ENCODE peak calls at places on chromosome 10, in nine cellular contexts. A, D, E, W, F, X, N, Z and U are unnamed samples.

GRCh38 chr10:122561212-122561611 is 658 bp downstream of the DMBT1 start:
- DNase-seq in A (peak; percentile 61), D (no peak), E (no peak), W (no peak), F (no peak), X (peak; percentile 70), N (no peak), Z (no peak), U (no peak)

GRCh38 chr10:122999347-122999746 is 9.2 kb downstream of the IKZF5 start:
- DNase-seq in A (no peak), D (peak; percentile 25), E (no peak), W (no peak), F (no peak), X (peak; percentile 46), N (no peak), Z (no peak), U (peak; percentile 16)

GRCh38 chr10:117640406-117640805 is 97.9 kb downstream of the EMX2 start:
- DNase-seq in A (no peak), D (no peak), E (no peak), W (no peak), F (no peak), X (no peak), N (no peak), Z (no peak), U (no peak)

GRCh38 chr10:113131611-113132330 is 181.7 kb downstream of the TCF7L2 start:
- DNase-seq in A (no peak), D (no peak), E (no peak), W (peak; percentile 35), F (no peak), X (peak; percentile 51), N (no peak), Z (no peak), U (peak; percentile 79)

GRCh38 chr10:44828515-44829142 is 82.5 kb upstream of the TMEM72 start:
- DNase-seq in A (no peak), D (no peak), E (no peak), W (no peak), F (no peak), X (no peak), N (peak; percentile 20), Z (no peak), U (no peak)

GRCh38 chr10:59085641-59086502 is 90.6 kb upstream of the PHYHIPL start:
- DNase-seq in A (no peak), D (no peak), E (no peak), W (no peak), F (no peak), X (no peak), N (no peak), Z (no peak), U (no peak)

GRCh38 chr10:667096-667495 is 22.4 kb downstream of the DIP2C start:
- DNase-seq in A (no peak), D (no peak), E (no peak), W (no peak), F (no peak), X (no peak), N (no peak), Z (no peak), U (no peak)

GRCh38 chr10:128468462-128468861 is 342.2 kb upstream of the MKI67 start:
- DNase-seq in A (no peak), D (peak; percentile 45), E (no peak), W (no peak), F (no peak), X (no peak), N (no peak), Z (no peak), U (no peak)

GRCh38 chr10:28291881-28292297 is 11.0 kb downstream of the MPP7 start:
- DNase-seq in A (no peak), D (no peak), E (no peak), W (no peak), F (no peak), X (peak; percentile 92), N (no peak), Z (peak; percentile 53), U (peak; percentile 82)

GRCh38 chr10:89283174-89283987 is 18.5 kb upstream of the IFIT2 start:
- DNase-seq in A (peak; percentile 88), D (no peak), E (no peak), W (peak; percentile 35), F (no peak), X (no peak), N (no peak), Z (no peak), U (no peak)

GRCh38 chr10:52280051-52280450 is 34.0 kb upstream of the DKK1 start:
- DNase-seq in A (no peak), D (no peak), E (no peak), W (no peak), F (no peak), X (no peak), N (no peak), Z (no peak), U (no peak)

GRCh38 chr10:77840636-77841035 is 85.9 kb downstream of the DLG5 start:
- DNase-seq in A (no peak), D (no peak), E (no peak), W (no peak), F (no peak), X (no peak), N (no peak), Z (no peak), U (no peak)

GRCh38 chr10:31143331-31143935 is 111.8 kb upstream of the ZNF438 start:
- DNase-seq in A (no peak), D (no peak), E (no peak), W (no peak), F (no peak), X (no peak), N (no peak), Z (no peak), U (no peak)

GRCh38 chr10:93826355-93826754 is 67.4 kb upstream of the SLC35G1 start:
- DNase-seq in A (no peak), D (no peak), E (no peak), W (no peak), F (no peak), X (no peak), N (peak; percentile 26), Z (no peak), U (no peak)

GRCh38 chr10:32190890-32191491 is 134.8 kb upstream of the KIF5B start:
- DNase-seq in A (peak; percentile 39), D (peak; percentile 23), E (no peak), W (peak; percentile 65), F (no peak), X (peak; percentile 39), N (peak; percentile 56), Z (no peak), U (peak; percentile 56)

GRCh38 chr10:76736392-76736791 is 901.2 kb downstream of the KCNMA1 start:
- DNase-seq in A (no peak), D (no peak), E (no peak), W (no peak), F (no peak), X (peak; percentile 1), N (no peak), Z (no peak), U (no peak)

GRCh38 chr10:3127921-3128320 is 44.7 kb downstream of the PITRM1 start:
- DNase-seq in A (no peak), D (no peak), E (no peak), W (no peak), F (no peak), X (no peak), N (no peak), Z (no peak), U (no peak)

GRCh38 chr10:2925631-2926030 is 141.7 kb upstream of the PFKP start:
- DNase-seq in A (no peak), D (no peak), E (peak; percentile 76), W (peak; percentile 58), F (peak; percentile 6), X (peak; percentile 33), N (no peak), Z (no peak), U (peak; percentile 60)

GRCh38 chr10:7151538-7151937 is 259.3 kb downstream of the SFMBT2 start:
- DNase-seq in A (no peak), D (no peak), E (no peak), W (no peak), F (no peak), X (no peak), N (no peak), Z (no peak), U (no peak)

GRCh38 chr10:98150544-98150943 is 16.1 kb downstream of the R3HCC1L start:
- DNase-seq in A (no peak), D (no peak), E (no peak), W (no peak), F (no peak), X (no peak), N (no peak), Z (no peak), U (no peak)

GRCh38 chr10:130220251-130221185 is 84.3 kb downstream of the GLRX3 start:
- DNase-seq in A (no peak), D (no peak), E (no peak), W (no peak), F (no peak), X (no peak), N (no peak), Z (no peak), U (no peak)

GRCh38 chr10:96719850-96720421 is 378 bp downstream of the PIK3AP1 start:
- DNase-seq in A (peak; percentile 6), D (no peak), E (peak; percentile 73), W (peak; percentile 75), F (no peak), X (no peak), N (peak; percentile 89), Z (peak; percentile 13), U (no peak)

GRCh38 chr10:114489521-114490310 is 85.4 kb upstream of the AFAP1L2 start:
- DNase-seq in A (peak; percentile 29), D (no peak), E (no peak), W (no peak), F (no peak), X (no peak), N (peak; percentile 70), Z (no peak), U (no peak)

GRCh38 chr10:125812128-125812527 is 10.9 kb downstream of the UROS start:
- DNase-seq in A (no peak), D (peak; percentile 0), E (no peak), W (no peak), F (no peak), X (no peak), N (no peak), Z (no peak), U (no peak)

GRCh38 chr10:119205926-119206602 is 1.3 kb upstream of the GRK5 start:
- DNase-seq in A (peak; percentile 52), D (no peak), E (peak; percentile 80), W (peak; percentile 79), F (peak; percentile 24), X (no peak), N (peak; percentile 65), Z (peak; percentile 27), U (peak; percentile 18)

GRCh38 chr10:42149027-42149700 is 489.2 kb downstream of the ZNF33B start:
- DNase-seq in A (no peak), D (no peak), E (peak; percentile 46), W (no peak), F (no peak), X (no peak), N (no peak), Z (no peak), U (no peak)

GRCh38 chr10:16765532-16766365 is 51.5 kb downstream of the RSU1 start:
- DNase-seq in A (no peak), D (no peak), E (no peak), W (no peak), F (no peak), X (no peak), N (no peak), Z (no peak), U (no peak)

GRCh38 chr10:102629661-102630614 is 14.3 kb upstream of the TRIM8 start:
- DNase-seq in A (peak; percentile 93), D (no peak), E (peak; percentile 59), W (peak; percentile 76), F (no peak), X (peak; percentile 58), N (peak; percentile 85), Z (no peak), U (peak; percentile 57)

GRCh38 chr10:91597397-91597881 is 35.4 kb downstream of the PPP1R3C start:
- DNase-seq in A (peak; percentile 73), D (peak; percentile 78), E (no peak), W (no peak), F (no peak), X (no peak), N (no peak), Z (no peak), U (peak; percentile 39)